ENCODE peak calls at places on chromosomes 5 and 9, in seven cellular contexts. G is mesendoderm, N is IMR-90, Q is neuronal stem cell, X is mesenchymal stem cell, I is H9, C is H1. P is an unnamed sample.

GRCh38 chr9:37102476-37102875 is 17.9 kb upstream of the ZCCHC7 start:
- DNase-seq in G (no peak), N (peak), Q (no peak), X (no peak), I (no peak), C (no peak), P (no peak)

GRCh38 chr5:34684281-34684979 is 28.3 kb downstream of the RAI14 start:
- DNase-seq in G (peak), N (peak), Q (peak), X (peak), I (no peak), C (no peak), P (peak)

GRCh38 chr5:172740483-172741205 is 30.4 kb downstream of the DUSP1 start:
- DNase-seq in G (peak), N (peak), Q (no peak), X (peak), I (no peak), C (no peak), P (peak)

GRCh38 chr9:127130661-127131538 is 8.5 kb upstream of the ANGPTL2 start:
- DNase-seq in G (peak), N (peak), Q (no peak), X (peak), I (no peak), C (no peak), P (peak)

GRCh38 chr9:76537150-76537646 is 78.2 kb downstream of the GCNT1 start:
- DNase-seq in G (no peak), N (no peak), Q (no peak), X (no peak), I (no peak), C (no peak), P (no peak)

GRCh38 chr9:74499111-74499601 is 2.0 kb downstream of the RORB start:
- DNase-seq in G (peak), N (no peak), Q (peak), X (no peak), I (peak), C (no peak), P (no peak)

GRCh38 chr5:98994636-98995035 is 65.8 kb upstream of the CHD1 start:
- DNase-seq in G (no peak), N (no peak), Q (no peak), X (no peak), I (no peak), C (no peak), P (no peak)

GRCh38 chr9:38157711-38158110 is 88.7 kb upstream of the SHB start:
- DNase-seq in G (no peak), N (no peak), Q (no peak), X (no peak), I (no peak), C (no peak), P (no peak)

GRCh38 chr9:124659099-124659659 is 111.9 kb downstream of the NR6A1 start:
- DNase-seq in G (peak), N (peak), Q (peak), X (peak), I (peak), C (peak), P (peak)

GRCh38 chr9:136881691-136882108 is 4.6 kb upstream of the TRAF2 start:
- DNase-seq in G (peak), N (peak), Q (no peak), X (peak), I (no peak), C (no peak), P (peak)

GRCh38 chr9:16726023-16726422 is 144.4 kb downstream of the BNC2 start:
- DNase-seq in G (peak), N (peak), Q (no peak), X (peak), I (no peak), C (no peak), P (no peak)

GRCh38 chr5:140038373-140038957 is 4.6 kb downstream of the NRG2 start:
- DNase-seq in G (peak), N (peak), Q (peak), X (peak), I (no peak), C (no peak), P (no peak)

GRCh38 chr5:11482011-11482410 is 422.2 kb downstream of the CTNND2 start:
- DNase-seq in G (no peak), N (no peak), Q (no peak), X (peak), I (no peak), C (no peak), P (peak)

GRCh38 chr5:136066705-136067271 is 38.0 kb downstream of the TGFBI start:
- DNase-seq in G (peak), N (peak), Q (no peak), X (peak), I (peak), C (no peak), P (no peak)

GRCh38 chr9:124389146-124389939 is 25.9 kb downstream of the PSMB7 start:
- DNase-seq in G (no peak), N (no peak), Q (no peak), X (no peak), I (no peak), C (no peak), P (no peak)

GRCh38 chr9:19416143-19416542 is 7.3 kb downstream of the ACER2 start:
- DNase-seq in G (no peak), N (peak), Q (no peak), X (peak), I (no peak), C (no peak), P (no peak)

GRCh38 chr5:76742586-76742985 is 26.7 kb downstream of the F2R start:
- DNase-seq in G (peak), N (peak), Q (no peak), X (peak), I (no peak), C (no peak), P (no peak)

GRCh38 chr9:134637696-134638502 is 3.7 kb upstream of the COL5A1 start:
- DNase-seq in G (no peak), N (no peak), Q (no peak), X (no peak), I (no peak), C (no peak), P (peak)

GRCh38 chr5:25993701-25994100 is 1044.7 kb downstream of the CDH9 start:
- DNase-seq in G (no peak), N (no peak), Q (no peak), X (no peak), I (no peak), C (no peak), P (no peak)

GRCh38 chr5:59583810-59584562 is 309.5 kb downstream of the PDE4D start:
- DNase-seq in G (no peak), N (no peak), Q (no peak), X (no peak), I (no peak), C (no peak), P (no peak)

GRCh38 chr5:90560771-90561170 is 2.2 kb downstream of the ADGRV1 start:
- DNase-seq in G (no peak), N (no peak), Q (no peak), X (no peak), I (no peak), C (no peak), P (no peak)

GRCh38 chr9:6922124-6922676 is 164.4 kb downstream of the KDM4C start:
- DNase-seq in G (no peak), N (no peak), Q (no peak), X (no peak), I (no peak), C (no peak), P (peak)

GRCh38 chr5:56814361-56814962 is 887 bp upstream of the MAP3K1 start:
- DNase-seq in G (peak), N (no peak), Q (peak), X (peak), I (peak), C (no peak), P (no peak)

DNA sequence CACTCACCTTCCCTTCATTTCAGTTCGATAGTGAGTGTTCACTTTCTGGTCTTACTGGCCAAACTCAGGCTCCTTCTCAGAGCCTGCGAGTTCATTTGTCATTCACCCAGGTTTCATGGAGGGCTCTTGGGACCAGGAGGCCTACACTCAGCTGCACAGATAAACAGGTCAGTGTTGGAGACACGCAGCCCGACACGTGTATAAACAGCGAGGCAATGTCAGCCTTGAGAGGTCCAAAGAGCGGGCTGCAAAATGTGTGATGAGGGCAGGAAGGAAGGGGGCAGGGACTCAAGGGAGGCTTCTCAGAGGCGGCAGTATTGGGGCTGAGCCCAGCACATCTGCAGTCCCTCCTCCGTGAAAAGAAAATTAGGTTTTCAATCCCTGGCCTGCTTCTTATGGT is 82.6 kb upstream of the ZNF618 start:
- DNase-seq in G (no peak), N (no peak), Q (no peak), X (no peak), I (no peak), C (no peak), P (no peak)
- H4K8ac ChIP-seq in G (no peak), N (no peak), Q (no peak), X (no peak), I (no peak), C (no peak), P (no peak)

GRCh38 chr5:66956439-66956838 is 240.2 kb downstream of the CD180 start:
- DNase-seq in G (no peak), N (no peak), Q (no peak), X (no peak), I (no peak), C (no peak), P (no peak)
- H4K8ac ChIP-seq in G (no peak), N (no peak), Q (no peak), X (no peak), I (no peak), C (no peak), P (no peak)

GRCh38 chr5:128537306-128537998 is 593 bp downstream of the FBN2 start:
- DNase-seq in G (peak), N (peak), Q (peak), X (peak), I (peak), C (no peak), P (peak)

GRCh38 chr5:128537999-128538248 is at the start of gene FBN2:
- DNase-seq in G (no peak), N (no peak), Q (no peak), X (no peak), I (no peak), C (no peak), P (no peak)

GRCh38 chr5:128539038-128539429 is 989 bp upstream of the FBN2 start:
- DNase-seq in G (peak), N (no peak), Q (no peak), X (peak), I (no peak), C (no peak), P (no peak)

GRCh38 chr5:128538249-128539037 is 398 bp upstream of the FBN2 start:
- DNase-seq in G (peak), N (peak), Q (peak), X (peak), I (peak), C (peak), P (peak)

DNA sequence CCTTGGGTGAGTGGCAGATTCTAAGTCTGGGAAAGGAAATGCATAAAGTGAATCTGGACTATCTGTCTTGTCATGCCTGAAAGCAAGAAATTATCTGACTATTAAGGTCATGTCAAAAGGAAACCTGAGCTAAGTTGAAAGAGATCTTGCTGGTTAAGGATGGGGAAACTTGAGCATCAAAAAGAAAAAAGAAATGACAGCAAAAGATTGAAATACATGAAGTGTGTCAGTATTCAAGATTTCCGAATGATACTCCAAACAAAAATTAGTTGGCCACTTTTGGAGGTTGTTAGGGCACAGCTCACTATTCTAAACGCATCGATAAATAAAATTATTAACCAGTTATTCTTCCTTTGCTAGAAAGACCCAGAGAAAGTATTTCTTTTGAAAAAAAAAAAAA is 3.3 kb upstream of the FBN2 start:
- DNase-seq in G (no peak), N (no peak), Q (no peak), X (no peak), I (no peak), C (no peak), P (no peak)
- H4K8ac ChIP-seq in G (no peak), N (no peak), Q (no peak), X (no peak), I (no peak), C (no peak), P (no peak)

GRCh38 chr5:170166101-170166500 is 60.4 kb downstream of the FOXI1 start:
- DNase-seq in G (no peak), N (no peak), Q (no peak), X (no peak), I (no peak), C (no peak), P (no peak)
- H4K8ac ChIP-seq in G (no peak), N (no peak), Q (no peak), X (peak), I (no peak), C (no peak), P (no peak)

GRCh38 chr9:599933-600461 is 241.5 kb upstream of the DMRT1 start:
- DNase-seq in G (no peak), N (no peak), Q (no peak), X (no peak), I (no peak), C (no peak), P (no peak)
- H4K8ac ChIP-seq in G (no peak), N (no peak), Q (no peak), X (no peak), I (no peak), C (no peak), P (no peak)

DNA sequence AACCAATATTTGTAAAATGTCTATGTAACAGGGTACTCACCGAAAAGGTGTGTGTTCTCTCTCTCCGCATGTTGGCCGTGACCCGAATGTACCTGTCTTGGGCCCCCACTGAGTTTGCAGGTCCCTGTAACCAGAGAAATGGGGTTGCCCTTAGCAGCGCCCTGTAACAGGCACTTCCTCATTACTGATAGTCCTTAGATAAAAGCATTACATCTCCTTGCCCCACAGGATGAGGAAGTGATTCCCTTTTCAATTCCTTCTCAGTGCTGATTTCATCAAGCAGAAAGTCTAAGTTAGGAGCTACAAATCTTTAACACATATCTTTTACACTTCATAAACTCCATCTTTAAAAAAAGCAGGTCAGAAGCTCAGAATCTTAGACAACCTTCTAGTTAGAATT is 15.2 kb upstream of the HMHB1 start:
- DNase-seq in G (no peak), N (no peak), Q (no peak), X (no peak), I (no peak), C (no peak), P (no peak)
- H4K8ac ChIP-seq in G (no peak), N (no peak), Q (no peak), X (no peak), I (no peak), C (no peak), P (no peak)

GRCh38 chr9:80964374-80964773 is 725.0 kb downstream of the TLE1 start:
- DNase-seq in G (no peak), N (no peak), Q (no peak), X (no peak), I (no peak), C (no peak), P (no peak)
- H4K8ac ChIP-seq in G (no peak), N (no peak), Q (no peak), X (no peak), I (no peak), C (no peak), P (no peak)

GRCh38 chr5:51471642-51472041 is 88.4 kb downstream of the ISL1 start:
- DNase-seq in G (no peak), N (no peak), Q (no peak), X (no peak), I (no peak), C (no peak), P (no peak)

GRCh38 chr5:51472472-51472871 is 89.2 kb downstream of the ISL1 start:
- DNase-seq in G (no peak), N (no peak), Q (no peak), X (no peak), I (no peak), C (no peak), P (no peak)

GRCh38 chr5:51479840-51480239 is 96.6 kb downstream of the ISL1 start:
- DNase-seq in G (no peak), N (no peak), Q (no peak), X (no peak), I (no peak), C (no peak), P (no peak)

GRCh38 chr5:51475628-51476027 is 92.4 kb downstream of the ISL1 start:
- DNase-seq in G (peak), N (no peak), Q (no peak), X (no peak), I (no peak), C (no peak), P (no peak)

DNA sequence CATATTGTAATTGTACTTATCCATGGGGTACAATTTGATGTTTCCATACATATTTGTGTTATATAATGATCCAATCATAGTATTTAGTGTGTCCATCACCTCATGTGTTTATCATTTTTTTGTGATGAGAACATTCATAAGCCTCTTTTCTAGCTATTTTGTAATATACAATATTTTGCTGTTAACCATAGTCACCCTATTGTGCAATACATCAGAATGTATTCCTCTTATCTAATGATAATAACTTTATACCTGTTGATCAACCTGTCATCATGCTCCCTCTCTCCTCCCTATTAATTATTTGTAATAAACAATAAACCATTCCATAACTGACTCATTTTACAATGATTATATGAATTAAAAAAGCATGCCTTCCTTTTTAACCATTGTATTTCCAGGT is 93.2 kb downstream of the ISL1 start:
- DNase-seq in G (no peak), N (no peak), Q (no peak), X (no peak), I (no peak), C (no peak), P (peak)
- H4K8ac ChIP-seq in G (no peak), N (no peak), Q (no peak), X (no peak), I (no peak), C (no peak), P (no peak)

GRCh38 chr9:5559659-5560058 is 49.3 kb downstream of the PDCD1LG2 start:
- DNase-seq in G (no peak), N (no peak), Q (no peak), X (no peak), I (no peak), C (no peak), P (no peak)
- H4K8ac ChIP-seq in G (no peak), N (no peak), Q (no peak), X (no peak), I (no peak), C (no peak), P (no peak)

GRCh38 chr5:169219961-169220360 is 81.0 kb downstream of the SLIT3 start:
- DNase-seq in G (no peak), N (no peak), Q (no peak), X (no peak), I (no peak), C (no peak), P (no peak)

GRCh38 chr5:169218862-169219261 is 82.1 kb downstream of the SLIT3 start:
- DNase-seq in G (peak), N (no peak), Q (no peak), X (no peak), I (no peak), C (no peak), P (no peak)

GRCh38 chr5:169216864-169217263 is 84.1 kb downstream of the SLIT3 start:
- DNase-seq in G (no peak), N (no peak), Q (no peak), X (no peak), I (no peak), C (no peak), P (no peak)

GRCh38 chr5:169219351-169219750 is 81.6 kb downstream of the SLIT3 start:
- DNase-seq in G (no peak), N (no peak), Q (no peak), X (no peak), I (no peak), C (no peak), P (no peak)

GRCh38 chr5:169218176-169218575 is 82.8 kb downstream of the SLIT3 start:
- DNase-seq in G (peak), N (no peak), Q (no peak), X (no peak), I (no peak), C (no peak), P (no peak)
- H4K8ac ChIP-seq in G (no peak), N (no peak), Q (no peak), X (no peak), I (no peak), C (no peak), P (no peak)